ENCODE peak calls at places on chromosomes 12 and 14, in six cellular contexts. T, W, L, V, D and P are unnamed samples.

GRCh38 chr14:92959189-92959531 is 36.2 kb downstream of the CHGA start:
- DNase-seq in L (no peak), T (no peak), W (no peak), V (no peak), D (no peak), P (no peak)

GRCh38 chr12:81596558-81596957 is 162.6 kb downstream of the PPFIA2 start:
- DNase-seq in V (no peak), D (no peak), W (no peak), L (no peak), T (no peak), P (no peak)

GRCh38 chr14:41549282-41549681 is 57.4 kb upstream of the LRFN5 start:
- DNase-seq in D (no peak), V (no peak), L (no peak), W (no peak), T (no peak), P (no peak)

GRCh38 chr12:105330938-105331804 is 680 bp downstream of the C12orf75 start:
- DNase-seq in L (peak; percentile 16), V (peak; percentile 77), W (no peak), D (peak; percentile 41), T (no peak), P (peak; percentile 34)

GRCh38 chr14:76947078-76947837 is 81.2 kb downstream of the IRF2BPL start:
- DNase-seq in D (peak; percentile 74), W (peak; percentile 83), V (peak; percentile 88), T (peak; percentile 93), L (peak; percentile 74), P (peak; percentile 65)

GRCh38 chr12:80553316-80553715 is 109.3 kb downstream of the PTPRQ start:
- DNase-seq in W (no peak), T (peak; percentile 82), V (no peak), L (peak; percentile 81), D (no peak), P (no peak)

GRCh38 chr12:6605425-6606330 is 1.5 kb downstream of the CHD4 start:
- DNase-seq in D (peak; percentile 16), V (peak; percentile 62), T (peak; percentile 25), L (no peak), W (no peak), P (no peak)

GRCh38 chr14:95340201-95340697 is 20.5 kb upstream of the CLMN start:
- DNase-seq in D (no peak), V (no peak), W (no peak), T (no peak), L (no peak), P (no peak)

GRCh38 chr12:48961331-48961730 is 4.0 kb upstream of the ARF3 start:
- DNase-seq in V (no peak), D (no peak), W (no peak), T (no peak), L (no peak), P (no peak)

GRCh38 chr12:120961604-120962486 is 16.5 kb upstream of the HNF1A start:
- DNase-seq in T (no peak), L (no peak), D (no peak), W (peak; percentile 77), V (peak; percentile 19), P (no peak)

GRCh38 chr14:77347746-77348145 is 26.9 kb downstream of the GSTZ1 start:
- DNase-seq in T (peak; percentile 33), W (no peak), D (no peak), L (no peak), V (no peak), P (no peak)

GRCh38 chr12:1917172-1918070 is 1.0 kb downstream of the CACNA2D4 start:
- DNase-seq in V (no peak), W (no peak), L (no peak), D (no peak), T (no peak), P (no peak)

GRCh38 chr12:26629864-26630263 is 203.1 kb downstream of the ITPR2 start:
- DNase-seq in V (no peak), T (peak; percentile 38), W (no peak), D (no peak), L (peak; percentile 53), P (no peak)

GRCh38 chr12:131380961-131381705 is 329.8 kb upstream of the SFSWAP start:
- DNase-seq in T (no peak), L (no peak), D (no peak), W (no peak), V (no peak), P (no peak)

GRCh38 chr14:61730756-61731373 is 31.4 kb upstream of the SNAPC1 start:
- DNase-seq in T (no peak), V (no peak), W (no peak), L (no peak), D (no peak), P (no peak)

GRCh38 chr14:87049886-87050820 is 942.8 kb downstream of the GALC start:
- DNase-seq in V (peak; percentile 34), W (no peak), D (peak; percentile 64), T (peak; percentile 25), L (peak; percentile 5), P (no peak)

GRCh38 chr12:43291516-43291915 is 260.5 kb downstream of the ADAMTS20 start:
- DNase-seq in T (peak; percentile 58), V (no peak), L (peak; percentile 86), D (no peak), W (no peak), P (no peak)

GRCh38 chr12:45208604-45209487 is 7.0 kb upstream of the ANO6 start:
- DNase-seq in V (no peak), D (no peak), W (no peak), T (peak; percentile 61), L (peak; percentile 84), P (no peak)

GRCh38 chr14:30655124-30655523 is 33.0 kb downstream of the SCFD1 start:
- DNase-seq in V (no peak), L (peak; percentile 1), T (no peak), D (no peak), W (no peak), P (no peak)

GRCh38 chr12:42213954-42214426 is 24.1 kb downstream of the YAF2 start:
- DNase-seq in V (no peak), L (peak; percentile 10), W (peak; percentile 43), T (peak; percentile 94), D (no peak), P (no peak)

GRCh38 chr12:9910716-9911421 is 21.3 kb downstream of the CLEC2A start:
- DNase-seq in D (no peak), L (no peak), W (no peak), T (no peak), V (no peak), P (no peak)

GRCh38 chr12:111942557-111942956 is 70.4 kb downstream of the TMEM116 start:
- DNase-seq in W (no peak), L (peak; percentile 74), V (no peak), D (no peak), T (peak; percentile 70), P (no peak)

DNA sequence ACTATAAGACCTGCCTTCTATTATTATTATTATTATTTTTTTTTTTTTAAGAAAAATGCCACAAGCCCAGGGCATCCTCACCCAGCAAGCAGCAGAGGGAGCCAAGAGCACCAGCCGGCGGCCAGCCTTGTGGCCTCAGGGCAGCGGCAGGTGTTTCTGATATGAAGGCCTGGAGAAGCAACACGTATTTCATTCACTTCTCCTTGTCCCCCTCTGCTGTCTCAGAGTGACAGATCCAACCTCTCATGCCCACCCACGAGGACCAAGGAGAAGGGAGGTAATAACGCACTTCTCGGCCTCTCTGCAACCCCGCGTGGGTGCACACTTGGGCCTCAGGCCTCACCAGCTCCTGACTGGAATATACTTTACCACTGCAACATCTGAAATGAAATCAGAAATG is 25.4 kb downstream of the CDC42BPB start:
- DNase-seq in T (no peak), W (no peak), D (peak; percentile 29), L (no peak), V (no peak), P (no peak)
- TF ChIP-seq CTCF in T (no peak), W (no peak), D (no peak), L (peak; percentile 31), V (no peak), P (peak; percentile 31)

GRCh38 chr14:24072436-24072835 is 1.1 kb downstream of the CPNE6 start:
- DNase-seq in V (no peak), W (no peak), T (no peak), L (no peak), D (no peak), P (no peak)
- TF ChIP-seq CTCF in V (no peak), W (no peak), T (no peak), L (no peak), D (no peak), P (no peak)

GRCh38 chr12:46677749-46678148 is 148.0 kb downstream of the SLC38A4 start:
- DNase-seq in D (no peak), T (peak; percentile 63), W (no peak), L (no peak), V (peak; percentile 14), P (no peak)

GRCh38 chr12:46679754-46680153 is 146.0 kb downstream of the SLC38A4 start:
- DNase-seq in L (no peak), V (no peak), T (no peak), D (no peak), W (no peak), P (no peak)

GRCh38 chr12:46680506-46680905 is 145.3 kb downstream of the SLC38A4 start:
- DNase-seq in T (no peak), D (no peak), V (no peak), L (no peak), W (no peak), P (no peak)

GRCh38 chr12:46678441-46678840 is 147.4 kb downstream of the SLC38A4 start:
- DNase-seq in D (no peak), W (no peak), V (no peak), L (no peak), T (no peak), P (no peak)

GRCh38 chr12:46682148-46682547 is 143.6 kb downstream of the SLC38A4 start:
- DNase-seq in T (no peak), D (no peak), W (no peak), L (no peak), V (no peak), P (no peak)
- TF ChIP-seq CTCF in T (no peak), D (no peak), W (no peak), L (no peak), V (no peak), P (no peak)

GRCh38 chr14:91372680-91373495 is 44.7 kb downstream of the CCDC88C start:
- DNase-seq in W (no peak), V (peak; percentile 77), L (no peak), T (no peak), D (no peak), P (no peak)
- TF ChIP-seq CTCF in W (no peak), V (no peak), L (no peak), T (no peak), D (no peak), P (no peak)